ENCODE peak calls at places on chromosomes 6 and 20, in nine cellular contexts. M is progenitor cell of endocrine pancreas; J is CD8-positive, alpha-beta memory T cell; W is lower lobe of right lung; I is stimulated activated naive CD8-positive, alpha-beta T cell treated with anti-CD3 and anti-CD28 coated beads, Interleukin-15, Interleukin-2, amounts not matched to agents 100 U/mL and 50 U/mL, for 24 hours; A is activated T-helper 9 cell treated with anti-CD3 and anti-CD28 coated beads, Interleukin-2, amount 50 U/mL, for 16 hours; Q is mucosa of gallbladder; N is epithelial cell of prostate; O is amniotic epithelial cell. S is an unnamed sample.
A peak's percentile ranks its signal among the peaks of the same experiment; 100 is the strongest.

GRCh38 chr20:23212011-23212410 is 125.9 kb upstream of the CD93 start:
- DNase-seq in M (no peak), J (no peak), W (no peak), I (no peak), A (no peak), Q (no peak), N (no peak), O (no peak), S (no peak)

GRCh38 chr6:22682979-22683378 is 113.6 kb downstream of the HDGFL1 start:
- DNase-seq in M (no peak), J (no peak), W (no peak), I (no peak), A (no peak), Q (no peak), N (peak; percentile 46), O (no peak), S (no peak)

GRCh38 chr20:62603907-62604785 is 38.2 kb upstream of the SLCO4A1 start:
- DNase-seq in M (no peak), J (no peak), W (no peak), I (no peak), A (no peak), Q (no peak), N (no peak), O (no peak), S (peak; percentile 71)

GRCh38 chr6:71287038-71287437 is 1.6 kb upstream of the OGFRL1 start:
- DNase-seq in M (no peak), J (no peak), W (no peak), I (no peak), A (no peak), Q (no peak), N (no peak), O (no peak), S (no peak)

GRCh38 chr20:57056651-57057050 is 209.8 kb downstream of the BMP7 start:
- DNase-seq in M (no peak), J (no peak), W (no peak), I (no peak), A (no peak), Q (no peak), N (no peak), O (no peak), S (no peak)

GRCh38 chr20:5513975-5514516 is 197.3 kb upstream of the PROKR2 start:
- DNase-seq in M (no peak), J (no peak), W (no peak), I (no peak), A (no peak), Q (peak; percentile 58), N (no peak), O (peak; percentile 30), S (peak; percentile 7)

GRCh38 chr20:31818376-31818908 is 714 bp upstream of the MYLK2 start:
- DNase-seq in M (no peak), J (no peak), W (no peak), I (no peak), A (no peak), Q (no peak), N (no peak), O (no peak), S (no peak)

GRCh38 chr20:46010491-46011405 is 2.0 kb downstream of the MMP9 start:
- DNase-seq in M (no peak), J (peak; percentile 66), W (peak; percentile 66), I (peak; percentile 48), A (peak; percentile 28), Q (no peak), N (no peak), O (no peak), S (no peak)

GRCh38 chr6:15110721-15111354 is 135.0 kb upstream of the JARID2 start:
- DNase-seq in M (no peak), J (no peak), W (no peak), I (no peak), A (no peak), Q (no peak), N (no peak), O (no peak), S (no peak)

GRCh38 chr6:10529231-10529801 is 8.2 kb downstream of the GCNT2 start:
- DNase-seq in M (no peak), J (no peak), W (peak; percentile 53), I (no peak), A (no peak), Q (no peak), N (no peak), O (no peak), S (no peak)

GRCh38 chr20:38759135-38759534 is 10.9 kb downstream of the ACTR5 start:
- DNase-seq in M (no peak), J (no peak), W (no peak), I (no peak), A (no peak), Q (no peak), N (no peak), O (no peak), S (no peak)

GRCh38 chr6:16947461-16948159 is 154.2 kb upstream of the STMND1 start:
- DNase-seq in M (no peak), J (no peak), W (no peak), I (no peak), A (no peak), Q (no peak), N (peak; percentile 74), O (peak; percentile 96), S (no peak)

GRCh38 chr6:154058963-154059680 is 20.1 kb downstream of the OPRM1 start:
- DNase-seq in M (no peak), J (no peak), W (no peak), I (no peak), A (no peak), Q (no peak), N (no peak), O (no peak), S (no peak)

GRCh38 chr20:4150095-4150492 is 134.7 kb upstream of the RNF24 start:
- DNase-seq in M (no peak), J (no peak), W (no peak), I (no peak), A (no peak), Q (no peak), N (no peak), O (peak; percentile 59), S (no peak)

GRCh38 chr20:3137492-3137891 is 22.2 kb downstream of the FASTKD5 start:
- DNase-seq in M (no peak), J (no peak), W (no peak), I (no peak), A (no peak), Q (no peak), N (no peak), O (peak; percentile 97), S (no peak)

GRCh38 chr6:133817460-133818047 is 71.4 kb upstream of the TCF21 start:
- DNase-seq in M (peak; percentile 11), J (no peak), W (no peak), I (peak; percentile 62), A (peak; percentile 7), Q (no peak), N (no peak), O (no peak), S (no peak)

GRCh38 chr6:94272327-94272726 is 853.0 kb upstream of the EPHA7 start:
- DNase-seq in M (no peak), J (no peak), W (no peak), I (no peak), A (no peak), Q (peak; percentile 11), N (no peak), O (no peak), S (no peak)

GRCh38 chr20:23399568-23400241 is 21.6 kb downstream of the NAPB start:
- DNase-seq in M (no peak), J (no peak), W (no peak), I (no peak), A (no peak), Q (no peak), N (no peak), O (peak; percentile 89), S (no peak)

GRCh38 chr6:95203153-95203754 is 374.1 kb upstream of the MANEA start:
- DNase-seq in M (no peak), J (no peak), W (no peak), I (peak; percentile 9), A (no peak), Q (no peak), N (no peak), O (peak; percentile 45), S (no peak)

GRCh38 chr20:63061051-63061531 is 54.3 kb upstream of the BHLHE23 start:
- DNase-seq in M (no peak), J (no peak), W (peak; percentile 20), I (no peak), A (no peak), Q (no peak), N (no peak), O (no peak), S (no peak)